ENCODE peak calls at places on chromosomes 7 and 10, in eight cellular contexts. B is HCT116, G is astrocyte, N is SJSA1, H is colonic mucosa, Z is fibroblast of lung, P is heart left ventricle, M is adrenal gland. E is an unnamed sample.

GRCh38 chr10:1454428-1454827 is 282.9 kb downstream of the ADARB2 start:
- DNase-seq in P (no peak), N (no peak), B (no peak), H (no peak), M (no peak), Z (no peak), G (no peak), E (no peak)

GRCh38 chr7:43791665-43792064 is 33.2 kb downstream of the BLVRA start:
- DNase-seq in G (no peak), M (no peak), Z (no peak), P (no peak), B (no peak), H (no peak), N (no peak), E (no peak)

GRCh38 chr10:10819206-10819856 is 198.3 kb upstream of the CELF2 start:
- DNase-seq in N (no peak), H (no peak), P (no peak), M (no peak), B (no peak), Z (no peak), G (no peak), E (no peak)

GRCh38 chr7:428896-429827 is 90.5 kb downstream of the PDGFA start:
- DNase-seq in P (no peak), M (no peak), B (no peak), G (no peak), H (no peak), N (no peak), Z (no peak), E (no peak)

GRCh38 chr10:120455004-120455403 is 2.0 kb upstream of the PLPP4 start:
- DNase-seq in G (peak; percentile 61), N (no peak), H (no peak), Z (no peak), P (no peak), M (no peak), B (no peak), E (no peak)

GRCh38 chr10:131841131-131841661 is 59.6 kb upstream of the PPP2R2D start:
- DNase-seq in Z (no peak), G (no peak), M (no peak), P (no peak), N (no peak), B (no peak), H (no peak), E (no peak)

GRCh38 chr10:87551324-87551723 is 46.6 kb downstream of the MINPP1 start:
- DNase-seq in N (no peak), G (peak; percentile 42), Z (no peak), P (no peak), B (no peak), H (no peak), M (no peak), E (no peak)

GRCh38 chr10:77970869-77971803 is 44.6 kb upstream of the DLG5 start:
- DNase-seq in N (peak; percentile 94), M (peak; percentile 85), H (peak; percentile 48), B (no peak), P (peak; percentile 83), G (peak; percentile 94), Z (peak; percentile 99), E (no peak)

GRCh38 chr10:84654671-84655070 is 326.3 kb downstream of the CCSER2 start:
- DNase-seq in G (no peak), H (no peak), Z (no peak), P (no peak), B (no peak), M (no peak), N (no peak), E (peak; percentile 9)

GRCh38 chr7:51867117-51867516 is 550.5 kb upstream of the COBL start:
- DNase-seq in H (no peak), P (no peak), Z (no peak), B (no peak), N (no peak), M (no peak), G (no peak), E (no peak)

GRCh38 chr7:30411897-30412296 is 66.7 kb downstream of the NOD1 start:
- DNase-seq in B (no peak), H (no peak), N (no peak), M (no peak), Z (no peak), G (no peak), P (no peak), E (no peak)

GRCh38 chr7:30411173-30411572 is 67.4 kb downstream of the NOD1 start:
- DNase-seq in B (no peak), H (no peak), M (no peak), Z (no peak), P (no peak), N (no peak), G (no peak), E (no peak)

GRCh38 chr7:30403477-30403876 is 75.1 kb downstream of the NOD1 start:
- DNase-seq in N (no peak), M (peak; percentile 34), G (no peak), B (no peak), H (peak; percentile 58), Z (no peak), P (no peak), E (no peak)

DNA sequence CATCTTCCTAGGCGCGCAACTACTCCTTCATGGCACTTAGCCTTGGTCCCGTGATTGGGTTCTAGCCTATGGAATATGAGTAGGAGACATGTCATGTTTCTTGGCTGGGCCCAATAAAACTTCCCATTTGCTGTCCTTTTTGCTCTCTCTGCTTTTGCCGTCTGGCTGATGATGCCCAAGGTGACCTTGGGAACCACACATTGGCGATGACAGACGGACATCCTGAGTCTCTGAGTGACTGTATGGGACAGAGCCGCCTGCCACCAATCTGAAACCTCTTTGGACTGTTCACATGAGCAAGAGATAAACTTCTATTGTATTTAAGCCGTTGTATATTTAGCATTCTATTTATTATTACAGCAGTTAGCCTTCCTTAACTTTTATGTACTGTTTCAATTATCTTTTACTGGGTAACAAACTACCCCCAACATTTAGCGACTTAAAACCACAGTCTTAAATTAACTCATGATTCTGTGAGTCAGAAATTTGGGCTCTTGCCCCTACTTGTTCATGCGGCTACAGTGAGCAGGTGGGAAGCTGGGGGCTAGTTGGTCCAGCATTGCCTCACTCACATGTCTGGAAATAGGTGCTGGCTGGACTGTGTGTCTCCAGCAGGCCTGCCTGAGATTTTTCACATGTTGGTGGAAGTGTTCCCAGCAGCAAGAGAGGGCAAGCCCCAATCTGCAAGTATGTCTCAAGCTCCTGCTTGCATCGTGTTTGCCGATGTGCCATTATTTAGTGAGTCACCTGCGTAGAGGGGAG is 71.7 kb downstream of the NOD1 start:
- DNase-seq in N (no peak), G (peak; percentile 75), P (no peak), M (no peak), B (no peak), H (no peak), Z (peak; percentile 15), E (no peak)
- H3K27ac ChIP-seq in N (no peak overlapping the region), G (no peak overlapping the region), P (no peak overlapping the region), M (no peak overlapping the region), B (no peak overlapping the region), H (no peak overlapping the region), Z (no peak overlapping the region), E (no peak overlapping the region)

DNA sequence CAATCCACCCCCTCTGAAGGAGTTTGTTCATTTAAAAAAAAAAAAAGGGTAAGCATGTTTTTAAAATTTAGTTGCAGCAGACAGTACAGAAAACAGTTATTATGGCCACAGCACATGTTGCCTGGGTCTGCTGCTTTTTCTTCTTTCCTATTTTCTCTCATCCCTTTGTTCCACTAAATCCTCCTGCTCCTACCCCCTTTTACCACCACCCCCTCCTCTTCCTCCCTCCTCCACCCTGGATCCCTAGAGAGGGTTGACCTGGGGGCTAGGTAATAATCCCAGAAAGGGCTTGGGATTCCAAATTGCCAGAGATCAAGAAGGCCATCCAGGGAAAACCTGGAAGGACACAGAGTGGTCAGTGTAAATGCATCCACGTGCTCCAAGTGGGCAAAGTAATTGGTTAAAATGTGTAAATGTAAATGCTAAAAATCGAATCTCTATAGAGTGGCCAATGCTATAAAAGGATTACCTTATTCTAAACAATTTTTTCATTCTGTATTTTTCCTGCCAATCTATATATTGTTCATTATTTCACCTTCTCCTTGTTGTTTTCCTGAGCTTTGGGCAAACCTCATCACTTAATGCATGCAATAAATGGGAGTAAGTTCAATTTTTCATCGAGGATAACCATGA is 89.0 kb upstream of the PIK3CG start:
- DNase-seq in H (no peak), P (no peak), B (no peak), M (no peak), G (no peak), N (no peak), Z (no peak), E (no peak)
- H3K4me1 ChIP-seq in H (no peaks in the 10 kb centered on the region), P (no peaks in the 10 kb centered on the region), B (peaks cover 94% of the 10 kb centered on the region), M (peaks cover 8% of the 10 kb centered on the region), G (peaks cover 33% of the 10 kb centered on the region), N (peaks cover 85% of the 10 kb centered on the region), Z (peaks cover 13% of the 10 kb centered on the region), E (no peaks in the 10 kb centered on the region)

DNA sequence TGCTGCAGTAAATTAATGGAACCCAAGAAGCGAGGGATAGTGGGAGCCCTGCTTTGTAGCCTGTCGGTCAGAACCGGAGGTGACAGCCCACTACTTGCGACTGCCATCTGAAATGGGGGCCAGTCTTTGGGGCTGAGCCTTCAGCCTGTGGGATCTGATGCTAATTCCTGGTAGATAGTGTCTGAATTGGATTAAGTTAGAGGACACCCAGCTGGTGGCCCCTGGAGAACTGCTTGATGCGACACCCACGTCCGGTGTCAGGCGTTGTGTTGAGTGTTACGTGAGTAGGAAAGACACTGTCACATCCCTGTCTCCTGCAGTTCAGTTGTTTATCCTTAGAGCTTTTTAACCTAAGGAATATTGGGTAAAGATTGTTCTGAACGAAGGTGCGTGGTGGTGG is 5.0 kb downstream of the EIF3B start:
- DNase-seq in P (no peak), Z (no peak), G (no peak), H (no peak), M (no peak), N (no peak), B (no peak), E (no peak)
- H3K36me3 ChIP-seq in P (peaks cover 63% of the 10 kb centered on the region), Z (peaks cover 22% of the 10 kb centered on the region), G (peaks cover 38% of the 10 kb centered on the region), H (peaks cover 24% of the 10 kb centered on the region), M (no peaks in the 10 kb centered on the region), N (peaks cover 87% of the 10 kb centered on the region), B (peaks cover 70% of the 10 kb centered on the region), E (peaks cover 54% of the 10 kb centered on the region)

GRCh38 chr10:44966816-44967509 is 7.4 kb downstream of the RASSF4 start:
- DNase-seq in G (no peak), B (no peak), M (no peak), P (no peak), H (peak; percentile 16), Z (no peak), N (no peak), E (no peak)

GRCh38 chr10:44966129-44966815 is 6.7 kb downstream of the RASSF4 start:
- DNase-seq in P (no peak), Z (no peak), G (no peak), M (no peak), H (peak; percentile 15), B (no peak), N (peak; percentile 55), E (no peak)

GRCh38 chr10:44963772-44964633 is 4.4 kb downstream of the RASSF4 start:
- DNase-seq in B (no peak), G (no peak), H (peak; percentile 59), P (peak; percentile 66), M (no peak), N (peak; percentile 96), Z (peak; percentile 58), E (no peak)

GRCh38 chr10:44965104-44965503 is 5.5 kb downstream of the RASSF4 start:
- DNase-seq in N (no peak), Z (no peak), M (no peak), B (no peak), P (no peak), G (no peak), H (no peak), E (no peak)

DNA sequence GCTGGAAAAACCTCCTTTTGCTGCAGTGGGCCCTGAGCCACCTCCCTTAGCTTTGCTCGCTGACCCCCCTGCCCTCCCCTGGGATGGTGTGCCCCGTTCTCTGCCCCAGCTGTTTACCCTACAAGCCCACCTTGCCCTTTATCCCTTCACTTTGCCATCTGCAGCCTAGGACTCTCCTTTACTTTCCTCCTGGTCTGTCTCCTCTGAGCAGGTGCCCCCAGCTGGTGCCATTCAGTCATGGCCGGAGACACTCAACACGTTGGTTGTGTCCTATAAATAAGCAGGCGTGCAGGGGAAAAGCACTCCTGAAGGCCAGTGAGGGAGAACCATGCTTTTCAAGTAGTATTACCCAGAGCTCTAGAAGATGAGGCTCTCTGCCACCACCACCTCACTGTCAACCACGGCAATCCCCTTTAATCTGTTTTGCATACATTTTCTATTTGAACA is 6.1 kb downstream of the RASSF4 start:
- DNase-seq in G (no peak), N (no peak), P (no peak), B (no peak), Z (no peak), M (no peak), H (peak; percentile 17), E (no peak)
- H3K27ac ChIP-seq in G (no peak overlapping the region), N (peak overlapping the region; percentile 48), P (peak overlapping the region; percentile 91), B (no peak overlapping the region), Z (no peak overlapping the region), M (peak overlapping the region; percentile 46), H (peak overlapping the region; percentile 24), E (no peak overlapping the region)

E was measured in CD4-positive, CD25-positive, alpha-beta regulatory T cell.